ENCODE peak calls at places on chromosomes 3 and 15, in four cellular contexts. E is uterus, W is cardiac muscle cell, Q is tibial nerve. G is an unnamed sample.

GRCh38 chr15:80972276-80972675 is 17.3 kb downstream of the MESD start:
- DNase-seq in W (no peak), E (no peak), Q (no peak), G (no peak)

GRCh38 chr15:67042490-67043181 is 22.8 kb upstream of the SMAD3 start:
- DNase-seq in E (no peak), W (no peak), Q (no peak), G (no peak)

GRCh38 chr15:88749699-88750098 is 53.5 kb upstream of the ACAN start:
- DNase-seq in W (no peak), E (no peak), Q (no peak), G (no peak)

GRCh38 chr3:62622553-62623174 is 249.3 kb upstream of the FEZF2 start:
- DNase-seq in E (no peak), Q (no peak), W (peak; percentile 75), G (no peak)

GRCh38 chr3:65548848-65549625 is 489.7 kb downstream of the MAGI1 start:
- DNase-seq in E (no peak), W (no peak), Q (no peak), G (peak; percentile 74)

GRCh38 chr3:557972-558371 is 361.4 kb downstream of the CHL1 start:
- DNase-seq in Q (no peak), W (no peak), E (no peak), G (no peak)

GRCh38 chr3:12948891-12949711 is 107.7 kb upstream of the RPL32 start:
- DNase-seq in Q (no peak), W (peak; percentile 62), E (no peak), G (no peak)

GRCh38 chr3:184260571-184261269 is 633 bp downstream of the CAMK2N2 start:
- DNase-seq in E (no peak), Q (no peak), W (no peak), G (no peak)

GRCh38 chr15:65132841-65133549 is 613 bp downstream of the PDCD7 start:
- DNase-seq in W (peak; percentile 63), E (no peak), Q (no peak), G (peak; percentile 74)

GRCh38 chr3:5069627-5070026 is 52.5 kb upstream of the ARL8B start:
- DNase-seq in W (no peak), Q (no peak), E (no peak), G (no peak)

GRCh38 chr15:28918141-28918983 is 32.6 kb downstream of the APBA2 start:
- DNase-seq in Q (no peak), W (peak; percentile 38), E (no peak), G (no peak)

GRCh38 chr3:11565072-11565471 is 78.6 kb downstream of the VGLL4 start:
- DNase-seq in Q (no peak), W (no peak), E (peak; percentile 13), G (no peak)

GRCh38 chr3:31581660-31582059 is 48.9 kb downstream of the STT3B start:
- DNase-seq in W (no peak), Q (no peak), E (no peak), G (no peak)

GRCh38 chr3:38649500-38650247 is at the start of gene SCN5A:
- DNase-seq in Q (no peak), W (peak; percentile 38), E (no peak), G (no peak)

GRCh38 chr3:112734718-112735350 is 93.9 kb upstream of the CCDC80 start:
- DNase-seq in W (peak; percentile 96), Q (peak; percentile 20), E (peak; percentile 52), G (no peak)
- TF ChIP-seq CTCF in W (peak; percentile 74), Q (peak; percentile 59), E (peak; percentile 37), G (peak; percentile 77)

GRCh38 chr3:131543714-131544113 is 40.9 kb upstream of the MRPL3 start:
- DNase-seq in Q (no peak), W (peak; percentile 91), E (peak; percentile 63), G (no peak)
- TF ChIP-seq CTCF in Q (no peak), W (no peak), E (no peak), G (peak; percentile 24)

GRCh38 chr15:51398676-51399075 is 57.2 kb downstream of the GLDN start:
- DNase-seq in Q (no peak), W (no peak), E (no peak), G (no peak)

GRCh38 chr15:51403946-51404695 is 62.7 kb downstream of the GLDN start:
- DNase-seq in W (no peak), Q (no peak), E (no peak), G (no peak)

GRCh38 chr15:51401065-51401780 is 59.8 kb downstream of the GLDN start:
- DNase-seq in W (no peak), E (no peak), Q (no peak), G (no peak)

GRCh38 chr15:51403072-51403878 is 61.8 kb downstream of the GLDN start:
- DNase-seq in Q (no peak), E (no peak), W (peak; percentile 69), G (no peak)

DNA sequence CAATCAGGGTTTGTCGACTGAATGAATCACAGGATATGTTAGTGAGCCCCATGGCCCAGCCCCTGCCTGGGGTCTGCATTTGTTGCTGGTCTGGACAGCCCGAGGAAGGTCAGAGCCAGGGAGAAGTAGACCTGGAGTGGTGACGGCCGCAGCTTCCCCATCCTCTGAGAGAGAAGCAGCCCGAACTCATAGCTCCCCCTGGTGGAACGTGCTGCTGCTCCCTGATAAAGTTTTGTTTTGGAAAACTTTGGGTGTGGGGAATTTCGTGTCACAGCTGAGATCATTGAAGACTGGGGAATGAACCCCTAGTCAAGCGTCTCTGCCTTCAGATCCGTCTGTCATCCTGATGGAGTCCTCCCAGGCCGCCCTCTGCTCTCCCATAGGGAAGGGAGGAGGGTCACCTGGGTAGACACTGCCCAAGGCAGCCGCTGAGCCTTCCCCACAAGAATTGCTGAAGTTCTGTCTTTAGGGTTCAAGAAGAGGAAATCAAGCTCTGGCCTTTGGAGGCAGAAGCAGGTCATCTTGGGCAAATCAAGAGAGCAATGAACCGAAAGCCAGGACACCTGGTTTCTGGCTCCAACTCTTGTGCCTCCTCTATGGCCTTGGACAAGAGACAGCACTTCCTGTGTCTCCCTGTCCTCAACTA is 60.5 kb downstream of the GLDN start:
- DNase-seq in E (no peak), Q (no peak), W (peak; percentile 62), G (no peak)
- TF ChIP-seq CTCF in E (peak; percentile 7), Q (peak; percentile 53), W (peak; percentile 84), G (peak; percentile 73)

DNA sequence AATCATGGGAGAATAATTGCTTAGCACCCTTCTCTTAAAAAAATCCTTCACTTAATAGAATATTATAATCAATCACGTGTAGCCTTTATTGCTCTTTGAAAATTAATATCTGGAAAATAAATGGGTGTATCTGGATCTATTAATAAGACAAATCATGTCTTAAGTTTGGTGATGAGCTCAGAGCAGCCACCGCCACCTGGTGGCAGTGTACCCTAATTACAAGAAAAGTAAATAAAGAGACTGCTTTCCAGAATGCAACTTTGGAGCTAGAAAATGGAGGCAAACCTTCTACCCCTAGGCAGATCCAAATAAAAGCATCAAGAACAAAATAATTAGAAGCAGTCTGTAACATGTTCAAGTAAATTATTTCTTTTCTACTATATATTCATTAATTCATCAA is 43.5 kb downstream of the EPHB1 start:
- DNase-seq in W (no peak), Q (no peak), E (no peak), G (no peak)
- TF ChIP-seq CTCF in W (no peak), Q (no peak), E (no peak), G (peak; percentile 71)

GRCh38 chr3:107629556-107629955 is 106.8 kb downstream of the BBX start:
- DNase-seq in E (no peak), W (peak; percentile 69), Q (no peak), G (no peak)

GRCh38 chr3:107632576-107632975 is 109.8 kb downstream of the BBX start:
- DNase-seq in W (no peak), E (no peak), Q (no peak), G (no peak)

GRCh38 chr3:107630779-107631178 is 108.0 kb downstream of the BBX start:
- DNase-seq in W (no peak), Q (no peak), E (no peak), G (no peak)

GRCh38 chr3:107633327-107634141 is 110.8 kb downstream of the BBX start:
- DNase-seq in E (no peak), Q (no peak), W (no peak), G (no peak)

DNA sequence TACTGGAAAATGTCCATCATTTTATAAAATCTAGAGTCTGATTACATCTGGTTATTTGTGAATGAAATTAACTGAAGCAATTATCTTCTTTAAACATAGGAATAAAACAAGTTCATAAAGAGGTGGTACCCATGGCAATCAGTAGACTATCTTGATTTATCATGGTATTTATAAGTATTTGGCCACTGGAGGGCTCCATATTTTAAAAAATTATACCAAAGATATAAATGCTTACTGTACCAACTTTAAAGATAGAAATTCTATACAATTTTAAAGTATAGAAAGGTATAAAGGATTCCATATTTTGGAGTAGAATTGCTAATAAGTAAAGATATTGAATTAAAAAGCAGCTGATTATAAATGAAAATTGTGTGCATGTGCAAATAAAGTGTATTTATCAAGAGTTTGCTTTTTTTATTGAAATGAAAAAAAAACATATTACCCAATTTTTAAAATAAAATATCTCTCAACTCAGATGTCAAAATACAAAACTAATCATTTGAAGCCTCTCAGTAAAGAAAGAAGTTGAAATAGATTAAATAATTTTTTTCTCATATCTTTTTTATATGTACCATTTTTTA is 105.3 kb downstream of the BBX start:
- DNase-seq in E (no peak), W (no peak), Q (no peak), G (no peak)
- TF ChIP-seq CTCF in E (no peak), W (peak; percentile 20), Q (no peak), G (peak; percentile 52)

G was measured in type B pancreatic cell.